ENCODE peak calls at places on chromosomes 3 and 15, in five cellular contexts. One of them, this sample, is unnamed.

GRCh38 chr15:59294961-59295741 is 77.5 kb downstream of the MYO1E start:
- DNase-seq in H1: no peak
- DNase-seq in transverse colon: no peak
- DNase-seq in ovary: no peak
- DNase-seq in HepG2: no peak
- DNase-seq in this sample: no peak

GRCh38 chr3:41350441-41350840 is 151.1 kb downstream of the CTNNB1 start:
- DNase-seq in H1: no peak
- DNase-seq in transverse colon: no peak
- DNase-seq in ovary: no peak
- DNase-seq in HepG2: no peak
- DNase-seq in this sample: no peak

GRCh38 chr3:68919000-68919399 is 13.3 kb downstream of the TAFA4 start:
- DNase-seq in H1: peak; percentile 51
- DNase-seq in transverse colon: no peak
- DNase-seq in ovary: no peak
- DNase-seq in HepG2: no peak
- DNase-seq in this sample: no peak

GRCh38 chr3:16759227-16759903 is 125.4 kb upstream of the PLCL2 start:
- DNase-seq in H1: no peak
- DNase-seq in transverse colon: no peak
- DNase-seq in ovary: no peak
- DNase-seq in HepG2: no peak
- DNase-seq in this sample: no peak

GRCh38 chr15:74725241-74725774 is at the start of gene CYP1A1:
- DNase-seq in H1: peak; percentile 68
- DNase-seq in transverse colon: peak; percentile 56
- DNase-seq in ovary: no peak
- DNase-seq in HepG2: no peak
- DNase-seq in this sample: no peak

GRCh38 chr3:49751501-49751900 is 27.8 kb upstream of the GMPPB start:
- DNase-seq in H1: no peak
- DNase-seq in transverse colon: no peak
- DNase-seq in ovary: no peak
- DNase-seq in HepG2: no peak
- DNase-seq in this sample: no peak

GRCh38 chr3:39101022-39101689 is 6.3 kb downstream of the GORASP1 start:
- DNase-seq in H1: peak; percentile 58
- DNase-seq in transverse colon: peak; percentile 39
- DNase-seq in ovary: no peak
- DNase-seq in HepG2: peak; percentile 29
- DNase-seq in this sample: no peak

GRCh38 chr3:29478671-29479070 is 197.8 kb downstream of the RBMS3 start:
- DNase-seq in H1: no peak
- DNase-seq in transverse colon: no peak
- DNase-seq in ovary: no peak
- DNase-seq in HepG2: no peak
- DNase-seq in this sample: no peak

GRCh38 chr3:10703875-10704274 is 112.2 kb upstream of the SLC6A11 start:
- DNase-seq in H1: peak; percentile 66
- DNase-seq in transverse colon: no peak
- DNase-seq in ovary: no peak
- DNase-seq in HepG2: no peak
- DNase-seq in this sample: no peak

GRCh38 chr3:141486416-141486734 is 452 bp upstream of the RASA2 start:
- DNase-seq in H1: no peak
- DNase-seq in transverse colon: no peak
- DNase-seq in ovary: no peak
- DNase-seq in HepG2: peak; percentile 56
- DNase-seq in this sample: no peak

DNA sequence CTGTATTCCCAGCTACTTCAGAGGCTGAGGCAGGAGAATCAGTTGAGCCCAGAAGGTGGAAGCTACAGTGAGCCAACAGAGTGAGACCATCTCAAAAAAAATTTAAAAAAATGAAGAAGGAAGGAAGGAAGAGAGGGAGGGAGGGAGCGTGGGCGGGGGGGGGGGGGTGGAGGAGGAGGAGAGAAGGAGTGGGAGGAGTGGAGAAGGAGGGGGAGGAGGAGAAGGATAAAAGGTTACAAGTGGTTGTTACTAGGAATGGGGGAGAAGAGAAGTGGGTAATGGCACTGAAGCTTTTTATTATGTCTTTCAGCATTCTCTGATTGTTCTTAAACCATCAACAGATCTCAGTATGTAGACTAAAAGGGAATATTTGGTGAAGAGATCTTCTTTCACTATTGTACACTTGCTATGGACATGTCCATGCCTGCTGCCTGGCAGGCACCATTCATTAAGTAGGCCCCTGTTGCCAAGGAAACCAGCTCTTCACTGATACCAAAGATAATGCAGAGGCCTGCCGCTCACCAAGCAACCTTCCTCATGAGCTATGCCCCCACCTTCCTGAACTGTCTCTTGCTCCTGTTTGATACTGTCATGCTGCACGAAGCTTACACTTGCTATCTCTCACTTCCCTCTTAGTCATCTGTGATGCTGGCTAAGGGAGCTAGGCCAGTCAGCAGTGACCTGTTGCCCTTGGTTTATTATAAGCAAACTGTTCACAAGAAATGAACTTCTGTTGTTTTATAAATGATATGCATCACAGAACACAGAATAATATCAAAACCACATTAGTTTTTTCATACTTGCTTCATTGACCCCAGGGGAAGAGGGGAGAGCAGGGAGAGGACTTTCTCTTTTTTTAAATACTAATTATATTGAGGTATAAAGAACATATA is 23.1 kb downstream of the EPM2AIP1 start:
- DNase-seq in H1: no peak
- DNase-seq in transverse colon: no peak
- DNase-seq in ovary: no peak
- DNase-seq in HepG2: peak; percentile 73
- DNase-seq in this sample: no peak
- TF ChIP-seq EP300 in H1: no peak
- TF ChIP-seq EP300 in transverse colon: no peak
- TF ChIP-seq EP300 in ovary: no peak
- TF ChIP-seq EP300 in HepG2: no peak
- TF ChIP-seq EP300 in this sample: no peak

DNA sequence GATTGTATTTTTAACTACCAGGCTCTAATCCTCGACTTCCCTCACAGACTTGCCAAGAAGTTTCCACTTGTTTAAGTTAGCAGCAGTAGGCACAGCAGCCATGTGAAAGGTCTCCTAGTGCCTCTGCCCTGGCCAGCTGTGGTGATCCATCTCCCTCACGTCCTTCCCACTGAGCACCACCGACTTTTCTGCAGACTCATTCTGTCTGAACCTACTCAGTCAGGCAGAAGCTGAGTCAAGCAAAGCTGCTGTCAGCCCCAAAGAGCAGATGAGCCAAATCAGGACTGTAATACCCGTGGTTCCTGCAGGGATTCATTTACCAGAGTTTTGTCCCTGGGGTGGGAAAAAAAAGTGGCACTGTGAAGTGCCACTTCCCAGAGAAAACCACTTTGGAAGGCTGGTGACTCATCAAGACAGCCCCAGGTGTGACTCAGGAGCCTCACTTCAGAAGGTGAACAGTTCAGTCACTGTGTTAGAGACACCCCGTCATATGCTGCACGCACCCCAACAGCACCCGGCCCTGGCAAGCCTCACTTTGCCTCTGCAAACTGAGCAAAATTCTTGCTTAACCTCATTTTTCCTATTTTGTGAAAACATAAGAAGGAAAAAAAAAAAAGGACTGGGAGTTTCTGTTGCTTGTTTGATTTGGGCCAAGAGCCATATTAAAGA is 76.0 kb downstream of the WWTR1 start:
- DNase-seq in H1: no peak
- DNase-seq in transverse colon: no peak
- DNase-seq in ovary: peak; percentile 29
- DNase-seq in HepG2: no peak
- DNase-seq in this sample: no peak
- H3K4me3 ChIP-seq in H1: no peak overlapping the region
- H3K4me3 ChIP-seq in transverse colon: no peak overlapping the region
- H3K4me3 ChIP-seq in ovary: no peak overlapping the region
- H3K4me3 ChIP-seq in HepG2: no peak overlapping the region
- H3K4me3 ChIP-seq in this sample: no peak overlapping the region

DNA sequence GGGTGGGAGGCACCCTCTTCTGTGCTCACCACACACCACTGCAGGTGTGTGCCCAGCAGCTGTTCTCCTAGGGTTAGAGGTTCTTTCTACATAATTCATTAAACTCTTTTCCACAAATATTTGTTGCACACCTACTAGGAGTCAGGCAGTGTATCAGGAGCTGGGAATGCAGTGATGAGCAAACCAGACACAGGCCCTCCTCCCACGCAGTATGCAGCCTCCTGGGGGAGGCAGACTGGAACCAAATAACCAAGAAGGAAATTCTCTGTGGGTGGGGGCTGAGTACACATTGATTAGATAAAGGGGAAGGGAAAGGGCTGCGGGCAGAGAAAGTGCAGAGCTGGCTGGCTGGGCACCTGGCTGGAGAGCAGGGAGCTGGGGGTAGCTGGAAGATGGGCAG is 18.5 kb upstream of the C3orf22 start:
- DNase-seq in H1: no peak
- DNase-seq in transverse colon: no peak
- DNase-seq in ovary: no peak
- DNase-seq in HepG2: no peak
- DNase-seq in this sample: no peak
- TF ChIP-seq EP300 in H1: no peak
- TF ChIP-seq EP300 in transverse colon: no peak
- TF ChIP-seq EP300 in ovary: no peak
- TF ChIP-seq EP300 in HepG2: no peak
- TF ChIP-seq EP300 in this sample: no peak

DNA sequence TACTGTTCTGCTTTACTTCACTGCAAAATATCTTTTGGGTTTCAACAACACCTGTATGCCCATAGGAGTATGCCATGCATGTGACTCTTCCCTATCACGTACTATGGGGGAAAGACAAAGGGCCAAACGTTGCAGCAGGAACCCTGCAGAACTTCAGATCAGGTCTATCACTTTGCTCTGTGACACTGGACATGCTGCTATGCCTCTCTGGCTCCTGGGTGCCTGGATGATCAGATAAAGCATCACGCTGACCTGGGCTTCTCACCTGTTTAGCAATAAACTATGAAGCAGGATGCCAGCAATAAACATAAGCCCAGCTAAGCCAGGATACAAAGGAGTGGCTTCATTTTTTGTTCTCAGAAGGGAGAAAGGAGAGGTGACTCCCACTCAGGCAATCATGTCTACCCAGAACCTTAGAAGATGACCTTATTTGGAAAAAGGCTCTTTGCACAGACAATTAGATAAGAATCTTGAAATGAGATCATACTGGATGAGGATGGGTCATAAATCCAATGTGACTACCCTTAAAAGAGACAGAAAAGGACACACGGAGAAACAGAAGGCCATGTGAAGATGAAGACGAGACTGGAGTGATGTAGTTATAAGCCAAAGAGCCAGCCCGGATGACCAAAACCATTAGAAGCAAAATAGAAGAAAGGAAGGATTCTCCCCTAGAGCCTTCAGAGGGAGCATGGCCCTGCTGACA is 19.3 kb downstream of the POMGNT2 start:
- DNase-seq in H1: no peak
- DNase-seq in transverse colon: no peak
- DNase-seq in ovary: no peak
- DNase-seq in HepG2: no peak
- DNase-seq in this sample: no peak
- H3K4me3 ChIP-seq in H1: no peak overlapping the region
- H3K4me3 ChIP-seq in transverse colon: no peak overlapping the region
- H3K4me3 ChIP-seq in ovary: no peak overlapping the region
- H3K4me3 ChIP-seq in HepG2: no peak overlapping the region
- H3K4me3 ChIP-seq in this sample: no peak overlapping the region

GRCh38 chr3:27678234-27678633 is 43.9 kb downstream of the EOMES start:
- DNase-seq in H1: no peak
- DNase-seq in transverse colon: no peak
- DNase-seq in ovary: no peak
- DNase-seq in HepG2: no peak
- DNase-seq in this sample: no peak

GRCh38 chr3:27675287-27675686 is 46.8 kb downstream of the EOMES start:
- DNase-seq in H1: no peak
- DNase-seq in transverse colon: no peak
- DNase-seq in ovary: no peak
- DNase-seq in HepG2: no peak
- DNase-seq in this sample: no peak

GRCh38 chr3:27680517-27681246 is 41.4 kb downstream of the EOMES start:
- DNase-seq in H1: peak; percentile 58
- DNase-seq in transverse colon: no peak
- DNase-seq in ovary: no peak
- DNase-seq in HepG2: peak; percentile 78
- DNase-seq in this sample: no peak

GRCh38 chr3:27679691-27680090 is 42.4 kb downstream of the EOMES start:
- DNase-seq in H1: no peak
- DNase-seq in transverse colon: no peak
- DNase-seq in ovary: no peak
- DNase-seq in HepG2: no peak
- DNase-seq in this sample: no peak

GRCh38 chr3:27677554-27677953 is 44.6 kb downstream of the EOMES start:
- DNase-seq in H1: no peak
- DNase-seq in transverse colon: no peak
- DNase-seq in ovary: peak; percentile 66
- DNase-seq in HepG2: no peak
- DNase-seq in this sample: peak; percentile 81
- TF ChIP-seq EP300 in H1: no peak
- TF ChIP-seq EP300 in transverse colon: no peak
- TF ChIP-seq EP300 in ovary: no peak
- TF ChIP-seq EP300 in HepG2: no peak
- TF ChIP-seq EP300 in this sample: peak; percentile 13